ENCODE peak calls at places on chromosomes 7 and 10, in seven cellular contexts. One of them, this sample, is unnamed.

GRCh38 chr7:33921216-33921938 is 16.0 kb downstream of the BMPER start:
- DNase-seq in fibroblast of the conjunctiva: no peak
- DNase-seq in stimulated activated CD4-positive, alpha-beta T cell treated with anti-CD3 and anti-CD28 coated beads, Interleukin-4, amount 100 ng/mL, for 1 hour: no peak
- DNase-seq in nephron progenitor cell: no peak
- DNase-seq in stimulated activated CD8-positive, alpha-beta memory T cell treated with anti-CD3 and anti-CD28 coated beads, Interleukin-2, amount 100 ng/mL, for 48 hours: no peak
- DNase-seq in dorsolateral prefrontal cortex: no peak
- DNase-seq in brain microvascular endothelial cell: no peak
- DNase-seq in this sample: no peak

GRCh38 chr7:92404170-92404614 is 43.1 kb upstream of the GATAD1 start:
- DNase-seq in fibroblast of the conjunctiva: no peak
- DNase-seq in stimulated activated CD4-positive, alpha-beta T cell treated with anti-CD3 and anti-CD28 coated beads, Interleukin-4, amount 100 ng/mL, for 1 hour: peak
- DNase-seq in brain microvascular endothelial cell: no peak
- DNase-seq in dorsolateral prefrontal cortex: no peak
- DNase-seq in nephron progenitor cell: no peak
- DNase-seq in stimulated activated CD8-positive, alpha-beta memory T cell treated with anti-CD3 and anti-CD28 coated beads, Interleukin-2, amount 100 ng/mL, for 48 hours: peak
- DNase-seq in this sample: no peak

GRCh38 chr10:125037145-125037544 is 95.2 kb downstream of the ZRANB1 start:
- DNase-seq in stimulated activated CD4-positive, alpha-beta T cell treated with anti-CD3 and anti-CD28 coated beads, Interleukin-4, amount 100 ng/mL, for 1 hour: no peak
- DNase-seq in nephron progenitor cell: no peak
- DNase-seq in stimulated activated CD8-positive, alpha-beta memory T cell treated with anti-CD3 and anti-CD28 coated beads, Interleukin-2, amount 100 ng/mL, for 48 hours: no peak
- DNase-seq in fibroblast of the conjunctiva: no peak
- DNase-seq in brain microvascular endothelial cell: peak
- DNase-seq in dorsolateral prefrontal cortex: no peak
- DNase-seq in this sample: no peak

GRCh38 chr7:132997505-132997904 is 84.4 kb downstream of the CHCHD3 start:
- DNase-seq in stimulated activated CD8-positive, alpha-beta memory T cell treated with anti-CD3 and anti-CD28 coated beads, Interleukin-2, amount 100 ng/mL, for 48 hours: no peak
- DNase-seq in nephron progenitor cell: no peak
- DNase-seq in stimulated activated CD4-positive, alpha-beta T cell treated with anti-CD3 and anti-CD28 coated beads, Interleukin-4, amount 100 ng/mL, for 1 hour: no peak
- DNase-seq in brain microvascular endothelial cell: no peak
- DNase-seq in dorsolateral prefrontal cortex: no peak
- DNase-seq in fibroblast of the conjunctiva: no peak
- DNase-seq in this sample: no peak

GRCh38 chr7:253491-254336 is 36.3 kb upstream of the FOXL3 start:
- DNase-seq in stimulated activated CD4-positive, alpha-beta T cell treated with anti-CD3 and anti-CD28 coated beads, Interleukin-4, amount 100 ng/mL, for 1 hour: no peak
- DNase-seq in fibroblast of the conjunctiva: no peak
- DNase-seq in dorsolateral prefrontal cortex: no peak
- DNase-seq in brain microvascular endothelial cell: no peak
- DNase-seq in nephron progenitor cell: no peak
- DNase-seq in stimulated activated CD8-positive, alpha-beta memory T cell treated with anti-CD3 and anti-CD28 coated beads, Interleukin-2, amount 100 ng/mL, for 48 hours: no peak
- DNase-seq in this sample: no peak

GRCh38 chr7:47326220-47326619 is 255.7 kb downstream of the TNS3 start:
- DNase-seq in fibroblast of the conjunctiva: peak
- DNase-seq in brain microvascular endothelial cell: peak
- DNase-seq in stimulated activated CD4-positive, alpha-beta T cell treated with anti-CD3 and anti-CD28 coated beads, Interleukin-4, amount 100 ng/mL, for 1 hour: no peak
- DNase-seq in nephron progenitor cell: no peak
- DNase-seq in stimulated activated CD8-positive, alpha-beta memory T cell treated with anti-CD3 and anti-CD28 coated beads, Interleukin-2, amount 100 ng/mL, for 48 hours: no peak
- DNase-seq in dorsolateral prefrontal cortex: no peak
- DNase-seq in this sample: peak

GRCh38 chr10:33291053-33291592 is 43.3 kb downstream of the NRP1 start:
- DNase-seq in fibroblast of the conjunctiva: peak
- DNase-seq in dorsolateral prefrontal cortex: no peak
- DNase-seq in stimulated activated CD4-positive, alpha-beta T cell treated with anti-CD3 and anti-CD28 coated beads, Interleukin-4, amount 100 ng/mL, for 1 hour: no peak
- DNase-seq in brain microvascular endothelial cell: peak
- DNase-seq in nephron progenitor cell: no peak
- DNase-seq in stimulated activated CD8-positive, alpha-beta memory T cell treated with anti-CD3 and anti-CD28 coated beads, Interleukin-2, amount 100 ng/mL, for 48 hours: no peak
- DNase-seq in this sample: peak

GRCh38 chr10:49645417-49646255 is 31.8 kb downstream of the CHAT start:
- DNase-seq in nephron progenitor cell: no peak
- DNase-seq in stimulated activated CD4-positive, alpha-beta T cell treated with anti-CD3 and anti-CD28 coated beads, Interleukin-4, amount 100 ng/mL, for 1 hour: no peak
- DNase-seq in stimulated activated CD8-positive, alpha-beta memory T cell treated with anti-CD3 and anti-CD28 coated beads, Interleukin-2, amount 100 ng/mL, for 48 hours: no peak
- DNase-seq in brain microvascular endothelial cell: no peak
- DNase-seq in fibroblast of the conjunctiva: no peak
- DNase-seq in dorsolateral prefrontal cortex: no peak
- DNase-seq in this sample: no peak

GRCh38 chr7:112495820-112496462 is 15.2 kb downstream of the LSMEM1 start:
- DNase-seq in brain microvascular endothelial cell: peak
- DNase-seq in nephron progenitor cell: peak
- DNase-seq in stimulated activated CD4-positive, alpha-beta T cell treated with anti-CD3 and anti-CD28 coated beads, Interleukin-4, amount 100 ng/mL, for 1 hour: peak
- DNase-seq in dorsolateral prefrontal cortex: no peak
- DNase-seq in stimulated activated CD8-positive, alpha-beta memory T cell treated with anti-CD3 and anti-CD28 coated beads, Interleukin-2, amount 100 ng/mL, for 48 hours: no peak
- DNase-seq in fibroblast of the conjunctiva: peak
- DNase-seq in this sample: peak

GRCh38 chr10:111439034-111439842 is 362.4 kb downstream of the ADRA2A start:
- DNase-seq in brain microvascular endothelial cell: no peak
- DNase-seq in stimulated activated CD4-positive, alpha-beta T cell treated with anti-CD3 and anti-CD28 coated beads, Interleukin-4, amount 100 ng/mL, for 1 hour: no peak
- DNase-seq in fibroblast of the conjunctiva: no peak
- DNase-seq in stimulated activated CD8-positive, alpha-beta memory T cell treated with anti-CD3 and anti-CD28 coated beads, Interleukin-2, amount 100 ng/mL, for 48 hours: no peak
- DNase-seq in nephron progenitor cell: no peak
- DNase-seq in dorsolateral prefrontal cortex: no peak
- DNase-seq in this sample: no peak

GRCh38 chr7:141550694-141551079 is 523 bp upstream of the AGK start:
- DNase-seq in stimulated activated CD4-positive, alpha-beta T cell treated with anti-CD3 and anti-CD28 coated beads, Interleukin-4, amount 100 ng/mL, for 1 hour: no peak
- DNase-seq in fibroblast of the conjunctiva: no peak
- DNase-seq in dorsolateral prefrontal cortex: no peak
- DNase-seq in nephron progenitor cell: peak
- DNase-seq in stimulated activated CD8-positive, alpha-beta memory T cell treated with anti-CD3 and anti-CD28 coated beads, Interleukin-2, amount 100 ng/mL, for 48 hours: no peak
- DNase-seq in brain microvascular endothelial cell: no peak
- DNase-seq in this sample: no peak

GRCh38 chr10:48238826-48239520 is 35.5 kb downstream of the FRMPD2 start:
- DNase-seq in brain microvascular endothelial cell: no peak
- DNase-seq in dorsolateral prefrontal cortex: no peak
- DNase-seq in fibroblast of the conjunctiva: no peak
- DNase-seq in stimulated activated CD4-positive, alpha-beta T cell treated with anti-CD3 and anti-CD28 coated beads, Interleukin-4, amount 100 ng/mL, for 1 hour: no peak
- DNase-seq in nephron progenitor cell: no peak
- DNase-seq in stimulated activated CD8-positive, alpha-beta memory T cell treated with anti-CD3 and anti-CD28 coated beads, Interleukin-2, amount 100 ng/mL, for 48 hours: no peak
- DNase-seq in this sample: no peak

GRCh38 chr7:155683098-155683497 is 38.6 kb downstream of the RBM33 start:
- DNase-seq in stimulated activated CD8-positive, alpha-beta memory T cell treated with anti-CD3 and anti-CD28 coated beads, Interleukin-2, amount 100 ng/mL, for 48 hours: no peak
- DNase-seq in fibroblast of the conjunctiva: no peak
- DNase-seq in dorsolateral prefrontal cortex: no peak
- DNase-seq in stimulated activated CD4-positive, alpha-beta T cell treated with anti-CD3 and anti-CD28 coated beads, Interleukin-4, amount 100 ng/mL, for 1 hour: no peak
- DNase-seq in nephron progenitor cell: no peak
- DNase-seq in brain microvascular endothelial cell: no peak
- DNase-seq in this sample: no peak

GRCh38 chr7:151456276-151456675 is 16.3 kb upstream of the CRYGN start:
- DNase-seq in fibroblast of the conjunctiva: no peak
- DNase-seq in nephron progenitor cell: no peak
- DNase-seq in stimulated activated CD4-positive, alpha-beta T cell treated with anti-CD3 and anti-CD28 coated beads, Interleukin-4, amount 100 ng/mL, for 1 hour: no peak
- DNase-seq in stimulated activated CD8-positive, alpha-beta memory T cell treated with anti-CD3 and anti-CD28 coated beads, Interleukin-2, amount 100 ng/mL, for 48 hours: no peak
- DNase-seq in dorsolateral prefrontal cortex: no peak
- DNase-seq in brain microvascular endothelial cell: no peak
- DNase-seq in this sample: no peak

GRCh38 chr10:114933588-114933987 is 4.4 kb upstream of the TRUB1 start:
- DNase-seq in stimulated activated CD8-positive, alpha-beta memory T cell treated with anti-CD3 and anti-CD28 coated beads, Interleukin-2, amount 100 ng/mL, for 48 hours: no peak
- DNase-seq in brain microvascular endothelial cell: peak
- DNase-seq in stimulated activated CD4-positive, alpha-beta T cell treated with anti-CD3 and anti-CD28 coated beads, Interleukin-4, amount 100 ng/mL, for 1 hour: no peak
- DNase-seq in fibroblast of the conjunctiva: no peak
- DNase-seq in nephron progenitor cell: no peak
- DNase-seq in dorsolateral prefrontal cortex: no peak
- DNase-seq in this sample: no peak

GRCh38 chr7:142859829-142860228 is 5.0 kb downstream of the EPHB6 start:
- DNase-seq in stimulated activated CD8-positive, alpha-beta memory T cell treated with anti-CD3 and anti-CD28 coated beads, Interleukin-2, amount 100 ng/mL, for 48 hours: no peak
- DNase-seq in stimulated activated CD4-positive, alpha-beta T cell treated with anti-CD3 and anti-CD28 coated beads, Interleukin-4, amount 100 ng/mL, for 1 hour: no peak
- DNase-seq in dorsolateral prefrontal cortex: no peak
- DNase-seq in fibroblast of the conjunctiva: peak
- DNase-seq in brain microvascular endothelial cell: peak
- DNase-seq in nephron progenitor cell: no peak
- DNase-seq in this sample: peak

GRCh38 chr10:22684707-22685106 is 29.7 kb downstream of the PIP4K2A start:
- DNase-seq in nephron progenitor cell: no peak
- DNase-seq in stimulated activated CD8-positive, alpha-beta memory T cell treated with anti-CD3 and anti-CD28 coated beads, Interleukin-2, amount 100 ng/mL, for 48 hours: no peak
- DNase-seq in stimulated activated CD4-positive, alpha-beta T cell treated with anti-CD3 and anti-CD28 coated beads, Interleukin-4, amount 100 ng/mL, for 1 hour: no peak
- DNase-seq in brain microvascular endothelial cell: no peak
- DNase-seq in fibroblast of the conjunctiva: no peak
- DNase-seq in dorsolateral prefrontal cortex: no peak
- DNase-seq in this sample: no peak

GRCh38 chr10:119526606-119527592 is 15.6 kb downstream of the RGS10 start:
- DNase-seq in stimulated activated CD8-positive, alpha-beta memory T cell treated with anti-CD3 and anti-CD28 coated beads, Interleukin-2, amount 100 ng/mL, for 48 hours: no peak
- DNase-seq in stimulated activated CD4-positive, alpha-beta T cell treated with anti-CD3 and anti-CD28 coated beads, Interleukin-4, amount 100 ng/mL, for 1 hour: no peak
- DNase-seq in brain microvascular endothelial cell: no peak
- DNase-seq in dorsolateral prefrontal cortex: no peak
- DNase-seq in fibroblast of the conjunctiva: no peak
- DNase-seq in nephron progenitor cell: no peak
- DNase-seq in this sample: no peak

GRCh38 chr10:49160110-49160509 is 26.3 kb upstream of the FAM170B start:
- DNase-seq in nephron progenitor cell: no peak
- DNase-seq in brain microvascular endothelial cell: no peak
- DNase-seq in fibroblast of the conjunctiva: no peak
- DNase-seq in stimulated activated CD8-positive, alpha-beta memory T cell treated with anti-CD3 and anti-CD28 coated beads, Interleukin-2, amount 100 ng/mL, for 48 hours: no peak
- DNase-seq in dorsolateral prefrontal cortex: no peak
- DNase-seq in stimulated activated CD4-positive, alpha-beta T cell treated with anti-CD3 and anti-CD28 coated beads, Interleukin-4, amount 100 ng/mL, for 1 hour: no peak
- DNase-seq in this sample: no peak

GRCh38 chr7:9026121-9026520 is 592.7 kb downstream of the NXPH1 start:
- DNase-seq in stimulated activated CD4-positive, alpha-beta T cell treated with anti-CD3 and anti-CD28 coated beads, Interleukin-4, amount 100 ng/mL, for 1 hour: no peak
- DNase-seq in stimulated activated CD8-positive, alpha-beta memory T cell treated with anti-CD3 and anti-CD28 coated beads, Interleukin-2, amount 100 ng/mL, for 48 hours: no peak
- DNase-seq in fibroblast of the conjunctiva: no peak
- DNase-seq in nephron progenitor cell: no peak
- DNase-seq in brain microvascular endothelial cell: no peak
- DNase-seq in dorsolateral prefrontal cortex: no peak
- DNase-seq in this sample: no peak

GRCh38 chr7:148747274-148747673 is 48.6 kb downstream of the CUL1 start:
- DNase-seq in stimulated activated CD4-positive, alpha-beta T cell treated with anti-CD3 and anti-CD28 coated beads, Interleukin-4, amount 100 ng/mL, for 1 hour: no peak
- DNase-seq in brain microvascular endothelial cell: no peak
- DNase-seq in fibroblast of the conjunctiva: no peak
- DNase-seq in nephron progenitor cell: no peak
- DNase-seq in dorsolateral prefrontal cortex: no peak
- DNase-seq in stimulated activated CD8-positive, alpha-beta memory T cell treated with anti-CD3 and anti-CD28 coated beads, Interleukin-2, amount 100 ng/mL, for 48 hours: no peak
- DNase-seq in this sample: no peak

GRCh38 chr10:73837072-73837471 is 25.7 kb upstream of the NDST2 start:
- DNase-seq in stimulated activated CD4-positive, alpha-beta T cell treated with anti-CD3 and anti-CD28 coated beads, Interleukin-4, amount 100 ng/mL, for 1 hour: no peak
- DNase-seq in brain microvascular endothelial cell: peak
- DNase-seq in dorsolateral prefrontal cortex: no peak
- DNase-seq in stimulated activated CD8-positive, alpha-beta memory T cell treated with anti-CD3 and anti-CD28 coated beads, Interleukin-2, amount 100 ng/mL, for 48 hours: no peak
- DNase-seq in fibroblast of the conjunctiva: no peak
- DNase-seq in nephron progenitor cell: no peak
- DNase-seq in this sample: no peak

GRCh38 chr10:80168111-80168511 is 35.6 kb downstream of the PLAC9 start:
- DNase-seq in nephron progenitor cell: no peak
- DNase-seq in stimulated activated CD8-positive, alpha-beta memory T cell treated with anti-CD3 and anti-CD28 coated beads, Interleukin-2, amount 100 ng/mL, for 48 hours: no peak
- DNase-seq in brain microvascular endothelial cell: no peak
- DNase-seq in dorsolateral prefrontal cortex: peak
- DNase-seq in stimulated activated CD4-positive, alpha-beta T cell treated with anti-CD3 and anti-CD28 coated beads, Interleukin-4, amount 100 ng/mL, for 1 hour: no peak
- DNase-seq in fibroblast of the conjunctiva: no peak
- DNase-seq in this sample: no peak

GRCh38 chr7:105448181-105448580 is 59.5 kb upstream of the SRPK2 start:
- DNase-seq in nephron progenitor cell: no peak
- DNase-seq in brain microvascular endothelial cell: no peak
- DNase-seq in stimulated activated CD8-positive, alpha-beta memory T cell treated with anti-CD3 and anti-CD28 coated beads, Interleukin-2, amount 100 ng/mL, for 48 hours: no peak
- DNase-seq in dorsolateral prefrontal cortex: no peak
- DNase-seq in fibroblast of the conjunctiva: no peak
- DNase-seq in stimulated activated CD4-positive, alpha-beta T cell treated with anti-CD3 and anti-CD28 coated beads, Interleukin-4, amount 100 ng/mL, for 1 hour: no peak
- DNase-seq in this sample: no peak

GRCh38 chr10:47339759-47340612 is 8.2 kb upstream of the RBP3 start:
- DNase-seq in fibroblast of the conjunctiva: no peak
- DNase-seq in brain microvascular endothelial cell: no peak
- DNase-seq in stimulated activated CD4-positive, alpha-beta T cell treated with anti-CD3 and anti-CD28 coated beads, Interleukin-4, amount 100 ng/mL, for 1 hour: no peak
- DNase-seq in dorsolateral prefrontal cortex: peak
- DNase-seq in stimulated activated CD8-positive, alpha-beta memory T cell treated with anti-CD3 and anti-CD28 coated beads, Interleukin-2, amount 100 ng/mL, for 48 hours: no peak
- DNase-seq in nephron progenitor cell: no peak
- DNase-seq in this sample: no peak

GRCh38 chr10:29877798-29878491 is 181.4 kb downstream of the JCAD start:
- DNase-seq in fibroblast of the conjunctiva: no peak
- DNase-seq in stimulated activated CD4-positive, alpha-beta T cell treated with anti-CD3 and anti-CD28 coated beads, Interleukin-4, amount 100 ng/mL, for 1 hour: no peak
- DNase-seq in brain microvascular endothelial cell: no peak
- DNase-seq in dorsolateral prefrontal cortex: no peak
- DNase-seq in stimulated activated CD8-positive, alpha-beta memory T cell treated with anti-CD3 and anti-CD28 coated beads, Interleukin-2, amount 100 ng/mL, for 48 hours: no peak
- DNase-seq in nephron progenitor cell: no peak
- DNase-seq in this sample: no peak